ENCODE peak calls at places on chromosomes 12 and 14, in four cellular contexts. M, C, Y and H are unnamed samples.

GRCh38 chr12:65343801-65344200 is 65.3 kb downstream of the MSRB3 start:
- DNase-seq in M (no peak), Y (no peak), C (no peak), H (no peak)

GRCh38 chr14:99821519-99822165 is 28.4 kb downstream of the EML1 start:
- DNase-seq in C (no peak), Y (peak), M (no peak), H (no peak)

GRCh38 chr14:65168840-65169239 is 66.5 kb upstream of the MAX start:
- DNase-seq in M (no peak), C (no peak), Y (peak), H (no peak)

GRCh38 chr12:2267624-2268477 is 215.1 kb downstream of the CACNA1C start:
- DNase-seq in C (no peak), M (no peak), Y (no peak), H (no peak)

GRCh38 chr14:78762331-78762730 is 592.2 kb downstream of the NRXN3 start:
- DNase-seq in M (no peak), C (no peak), Y (no peak), H (no peak)

GRCh38 chr14:47674148-47674545 is 1.3 kb downstream of the MDGA2 start:
- DNase-seq in M (no peak), Y (no peak), C (no peak), H (no peak)

GRCh38 chr12:9869307-9870161 is at the start of gene CLEC2B:
- DNase-seq in Y (peak), C (no peak), M (peak), H (peak)

GRCh38 chr12:1517007-1517406 is 77.4 kb downstream of the FBXL14 start:
- DNase-seq in C (no peak), M (no peak), Y (peak), H (no peak)

GRCh38 chr12:49651855-49652254 is 28.5 kb downstream of the PRPF40B start:
- DNase-seq in Y (no peak), C (no peak), M (no peak), H (no peak)

GRCh38 chr12:2752676-2753371 is 41.9 kb upstream of the FKBP4 start:
- DNase-seq in M (no peak), C (peak), Y (peak), H (peak)

GRCh38 chr12:103503546-103504480 is 8.0 kb upstream of the C12orf42 start:
- DNase-seq in Y (peak), C (no peak), M (no peak), H (no peak)

GRCh38 chr12:42125372-42125767 is 19.3 kb downstream of the GXYLT1 start:
- DNase-seq in M (no peak), Y (no peak), C (no peak), H (no peak)

GRCh38 chr14:102616318-102616717 is 23.9 kb downstream of the RCOR1 start:
- DNase-seq in C (no peak), Y (no peak), M (no peak), H (no peak)

GRCh38 chr14:74429991-74430390 is 4.0 kb upstream of the SYNDIG1L start:
- DNase-seq in C (no peak), Y (no peak), M (no peak), H (no peak)

GRCh38 chr12:27711312-27711682 is 665 bp downstream of the MRPS35 start:
- DNase-seq in C (no peak), M (no peak), Y (peak), H (peak)

GRCh38 chr12:124482901-124483799 is 84.3 kb downstream of the NCOR2 start:
- DNase-seq in M (no peak), C (no peak), Y (no peak), H (no peak)

GRCh38 chr12:90871697-90872096 is 83.3 kb downstream of the CCER1 start:
- DNase-seq in C (no peak), M (no peak), Y (no peak), H (no peak)

GRCh38 chr12:12403264-12404248 is 46.7 kb downstream of the BORCS5 start:
- DNase-seq in C (no peak), Y (no peak), M (no peak), H (no peak)

GRCh38 chr12:67853204-67853603 is 136.0 kb upstream of the IFNG-AS1 start:
- DNase-seq in M (no peak), Y (no peak), C (no peak), H (no peak)

GRCh38 chr14:101000711-101001110 is 97.2 kb upstream of the RTL1 start:
- DNase-seq in M (no peak), Y (no peak), C (no peak), H (no peak)

GRCh38 chr12:107564946-107565345 is 120.7 kb upstream of the PWP1 start:
- DNase-seq in M (no peak), Y (peak), C (no peak), H (no peak)

DNA sequence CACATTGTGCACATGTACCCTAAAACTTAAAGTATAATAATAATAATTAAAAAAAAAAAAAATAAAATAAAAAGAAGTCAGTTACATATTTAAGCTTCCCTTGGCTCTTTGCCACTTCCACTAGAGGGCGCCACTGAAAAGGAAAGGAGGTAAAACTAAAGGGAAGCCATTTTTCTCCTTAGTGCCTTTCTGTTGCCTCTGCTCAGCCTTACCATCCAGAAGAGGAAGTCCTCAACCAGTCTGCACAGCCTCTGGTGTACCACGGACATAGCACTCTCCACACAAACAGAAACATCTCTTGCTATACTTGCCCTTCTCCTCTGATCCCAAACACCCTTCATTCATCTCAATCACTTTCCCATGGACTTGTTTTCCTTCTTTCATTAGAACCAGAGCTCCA is 169.0 kb upstream of the EEA1 start:
- DNase-seq in C (peak), Y (peak), M (peak), H (no peak)
- TF ChIP-seq CTCF in C (peak), Y (peak), M (peak), H (no peak)

DNA sequence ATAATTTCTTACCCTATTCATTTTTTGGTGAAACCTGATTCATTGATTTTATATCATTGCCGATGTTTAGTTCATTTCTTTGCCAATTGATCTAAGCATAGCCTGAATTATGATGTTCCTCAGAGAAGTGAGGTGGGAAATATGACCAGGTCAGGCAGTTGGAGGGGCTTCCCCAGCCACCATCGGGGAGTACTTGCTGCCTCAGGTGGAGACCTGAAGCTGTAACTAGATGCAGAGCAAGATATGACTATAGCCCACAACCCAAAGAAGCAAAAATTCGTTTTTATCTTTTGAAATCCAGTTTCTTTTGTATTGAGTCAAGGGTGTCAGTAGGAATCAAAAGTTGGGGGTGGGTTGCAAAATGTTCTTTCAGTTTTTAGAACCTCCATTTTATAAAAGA is 7.9 kb downstream of the PTGDR start:
- DNase-seq in M (no peak), C (no peak), Y (no peak), H (no peak)
- H3K27ac ChIP-seq in M (no peak), C (no peak), Y (no peak), H (no peak)

DNA sequence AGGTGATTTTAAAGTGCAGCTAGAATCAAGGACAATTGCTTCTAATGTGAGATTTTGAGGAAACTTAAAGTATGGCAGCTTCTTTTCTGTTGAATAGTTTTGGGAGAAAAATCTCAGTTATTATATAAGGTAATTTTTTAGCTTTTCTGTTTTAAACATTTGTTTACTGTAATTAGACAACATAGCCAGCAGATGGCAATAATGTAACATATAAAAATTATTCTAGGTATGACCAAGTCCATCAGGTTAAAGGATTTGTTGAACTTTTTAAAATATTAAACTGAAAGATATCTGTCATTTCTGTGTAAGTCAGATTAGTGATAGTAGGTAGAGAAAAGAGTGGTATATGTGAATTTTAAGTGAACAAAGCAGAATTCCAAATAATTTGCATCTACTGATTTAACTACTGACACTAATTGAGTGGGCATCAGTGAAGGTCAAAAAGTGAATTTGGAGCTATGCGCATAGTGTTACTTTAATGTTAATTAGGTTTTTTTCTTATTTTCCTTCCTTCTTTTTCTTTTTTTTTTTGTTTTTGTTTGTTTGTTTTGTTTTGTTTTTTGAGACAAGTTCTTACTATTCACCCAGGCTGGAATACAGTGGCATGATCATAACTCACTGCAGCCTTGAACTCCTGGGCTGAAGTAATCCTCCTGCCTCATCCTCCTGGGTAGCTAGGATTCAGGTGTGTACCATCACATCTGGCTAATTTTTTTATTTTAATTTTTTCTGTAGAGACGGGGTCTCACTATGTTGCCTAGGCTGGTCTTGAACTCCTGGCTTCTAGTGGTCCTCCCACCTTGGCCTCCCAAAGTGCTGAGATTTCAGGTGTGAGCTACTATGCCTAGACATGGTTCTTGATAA is 18.6 kb downstream of the PRORP start:
- DNase-seq in C (no peak), Y (no peak), M (no peak), H (peak)
- TF ChIP-seq CTCF in C (peak), Y (peak), M (no peak), H (peak)

DNA sequence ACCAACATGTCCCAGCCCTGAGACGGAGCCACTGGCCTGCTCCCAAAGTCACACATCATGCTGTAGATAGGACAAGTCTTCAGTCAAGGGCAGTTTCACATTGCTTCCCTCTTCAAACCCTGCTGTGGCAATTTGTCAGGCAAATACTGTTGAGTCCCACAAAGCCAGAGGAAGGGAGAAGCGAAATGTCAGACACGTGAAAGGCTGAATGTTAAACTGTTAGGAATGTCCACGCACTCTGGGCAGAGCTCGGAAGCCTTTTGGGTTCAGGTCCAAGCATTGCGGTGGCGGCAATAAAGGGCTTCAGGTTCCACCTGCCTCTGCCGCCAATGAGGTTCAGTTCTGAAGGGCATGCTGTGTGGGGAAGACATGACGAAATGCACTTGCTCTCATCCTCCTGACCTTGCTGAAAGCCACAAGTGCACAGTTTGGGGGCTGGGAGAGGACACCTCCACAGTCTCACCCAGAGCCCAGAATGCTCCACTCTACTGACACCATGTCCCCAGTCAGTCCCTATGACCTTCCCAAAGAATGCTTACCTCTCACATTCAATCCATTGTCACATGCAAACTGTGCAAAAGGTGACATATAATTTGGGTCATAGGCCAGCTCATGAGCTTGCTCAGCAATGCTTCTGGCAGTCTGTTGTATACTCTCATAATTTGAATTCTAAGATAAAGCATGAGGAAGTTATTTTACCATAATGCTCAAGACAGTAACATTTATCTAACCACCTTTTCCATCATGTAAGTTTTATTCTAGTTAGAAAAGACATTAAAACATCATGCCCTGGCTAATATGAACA is 35.7 kb downstream of the RAD9B start:
- DNase-seq in M (no peak), C (no peak), Y (peak), H (peak)
- H3K27ac ChIP-seq in M (no peak), C (no peak), Y (peak), H (peak)

GRCh38 chr14:22835505-22835904 is 880 bp upstream of the MMP14 start:
- DNase-seq in Y (no peak), M (no peak), C (no peak), H (no peak)

GRCh38 chr14:22838631-22839041 is 2.3 kb downstream of the MMP14 start:
- DNase-seq in M (no peak), C (no peak), Y (peak), H (no peak)

GRCh38 chr14:22837750-22838538 is 1.6 kb downstream of the MMP14 start:
- DNase-seq in Y (peak), C (peak), M (no peak), H (peak)

GRCh38 chr14:22837059-22837749 is 819 bp downstream of the MMP14 start:
- DNase-seq in M (no peak), Y (no peak), C (peak), H (no peak)

GRCh38 chr14:22836301-22837058 is at the start of gene MMP14:
- DNase-seq in C (peak), M (no peak), Y (peak), H (peak)
- TF ChIP-seq CTCF in C (no peak), M (no peak), Y (peak), H (no peak)

GRCh38 chr14:91685600-91685999 is 46.3 kb downstream of the CATSPERB start:
- DNase-seq in M (no peak), Y (peak), C (no peak), H (no peak)
- H3K27ac ChIP-seq in M (no peak), Y (no peak), C (no peak), H (no peak)

DNA sequence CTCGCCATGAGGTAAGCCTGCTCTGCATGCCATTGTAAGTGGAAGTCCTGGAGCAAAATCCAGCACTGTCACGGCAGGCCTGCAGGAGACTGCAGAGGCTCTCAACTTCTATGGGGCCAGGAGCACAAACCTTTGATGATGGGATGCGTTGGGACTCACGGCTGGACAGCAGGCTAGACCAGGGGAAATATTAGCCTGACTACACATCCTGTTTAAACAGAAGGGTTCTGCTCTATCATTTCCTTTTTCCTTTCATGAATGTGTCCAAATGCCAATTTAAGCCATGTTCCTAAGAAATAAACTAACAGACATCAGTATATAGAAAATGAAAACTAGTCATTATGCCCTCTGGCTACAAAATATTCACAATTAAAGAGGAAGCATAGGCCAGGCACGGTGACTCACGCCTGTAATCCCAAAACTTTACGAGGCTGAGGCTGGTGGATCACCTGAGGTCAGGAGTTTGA is 33.9 kb upstream of the RASSF8 start:
- DNase-seq in C (no peak), M (no peak), Y (peak), H (peak)
- TF ChIP-seq CTCF in C (no peak), M (no peak), Y (no peak), H (no peak)

GRCh38 chr14:61524211-61524806 is 171.0 kb upstream of the HIF1A start:
- DNase-seq in Y (peak), M (no peak), C (no peak), H (no peak)
- H3K27ac ChIP-seq in Y (peak), M (peak), C (peak), H (peak)